ENCODE peak calls at places on chromosome 6, in five cellular contexts. One of them, this sample, is unnamed.
A peak's percentile ranks its signal among the peaks of the same experiment; 100 is the strongest.

GRCh38 chr6:38337819-38338465 is 301.8 kb downstream of the BTBD9 start:
- DNase-seq in SK-N-SH: no peak
- DNase-seq in HepG2: peak; percentile 33
- DNase-seq in GM12878: no peak
- DNase-seq in H1: no peak
- DNase-seq in this sample: no peak

GRCh38 chr6:11410539-11411307 is 126.8 kb upstream of the TMEM170B start:
- DNase-seq in HepG2: no peak
- DNase-seq in SK-N-SH: peak; percentile 56
- DNase-seq in GM12878: peak; percentile 69
- DNase-seq in H1: no peak
- DNase-seq in this sample: no peak

GRCh38 chr6:108468346-108468745 is 92.4 kb upstream of the FOXO3 start:
- DNase-seq in GM12878: no peak
- DNase-seq in HepG2: no peak
- DNase-seq in SK-N-SH: no peak
- DNase-seq in H1: no peak
- DNase-seq in this sample: no peak

GRCh38 chr6:150314230-150315188 is 54.3 kb upstream of the IYD start:
- DNase-seq in HepG2: no peak
- DNase-seq in SK-N-SH: no peak
- DNase-seq in GM12878: no peak
- DNase-seq in H1: no peak
- DNase-seq in this sample: no peak

GRCh38 chr6:157649311-157650260 is 173.5 kb upstream of the SNX9 start:
- DNase-seq in H1: no peak
- DNase-seq in GM12878: no peak
- DNase-seq in HepG2: no peak
- DNase-seq in SK-N-SH: peak; percentile 79
- DNase-seq in this sample: no peak

GRCh38 chr6:21636876-21637275 is 43.3 kb downstream of the SOX4 start:
- DNase-seq in H1: no peak
- DNase-seq in GM12878: no peak
- DNase-seq in HepG2: no peak
- DNase-seq in SK-N-SH: no peak
- DNase-seq in this sample: no peak

GRCh38 chr6:3336066-3336786 is 77.5 kb downstream of the PSMG4 start:
- DNase-seq in HepG2: no peak
- DNase-seq in GM12878: no peak
- DNase-seq in SK-N-SH: no peak
- DNase-seq in H1: no peak
- DNase-seq in this sample: no peak

GRCh38 chr6:25315778-25316177 is 36.6 kb downstream of the CARMIL1 start:
- DNase-seq in HepG2: no peak
- DNase-seq in H1: no peak
- DNase-seq in SK-N-SH: no peak
- DNase-seq in GM12878: no peak
- DNase-seq in this sample: no peak

GRCh38 chr6:89353702-89354392 is 1.3 kb upstream of the UBE2J1 start:
- DNase-seq in SK-N-SH: no peak
- DNase-seq in HepG2: peak; percentile 16
- DNase-seq in H1: no peak
- DNase-seq in GM12878: no peak
- DNase-seq in this sample: no peak

GRCh38 chr6:139161169-139161568 is 26.3 kb downstream of the HECA start:
- DNase-seq in H1: no peak
- DNase-seq in SK-N-SH: no peak
- DNase-seq in GM12878: no peak
- DNase-seq in HepG2: peak; percentile 5
- DNase-seq in this sample: no peak

GRCh38 chr6:106745824-106746610 is 116.6 kb downstream of the QRSL1 start:
- DNase-seq in H1: no peak
- DNase-seq in SK-N-SH: no peak
- DNase-seq in GM12878: no peak
- DNase-seq in HepG2: peak; percentile 35
- DNase-seq in this sample: no peak

GRCh38 chr6:143595256-143596036 is 82.3 kb upstream of the PHACTR2 start:
- DNase-seq in HepG2: no peak
- DNase-seq in H1: no peak
- DNase-seq in GM12878: no peak
- DNase-seq in SK-N-SH: no peak
- DNase-seq in this sample: no peak

GRCh38 chr6:143598466-143599080 is 79.2 kb upstream of the PHACTR2 start:
- DNase-seq in HepG2: no peak
- DNase-seq in H1: no peak
- DNase-seq in SK-N-SH: no peak
- DNase-seq in GM12878: no peak
- DNase-seq in this sample: no peak

GRCh38 chr6:143594647-143595046 is 83.1 kb upstream of the PHACTR2 start:
- DNase-seq in SK-N-SH: no peak
- DNase-seq in H1: no peak
- DNase-seq in GM12878: no peak
- DNase-seq in HepG2: no peak
- DNase-seq in this sample: no peak

GRCh38 chr6:143600821-143601220 is 76.9 kb upstream of the PHACTR2 start:
- DNase-seq in SK-N-SH: no peak
- DNase-seq in H1: no peak
- DNase-seq in HepG2: no peak
- DNase-seq in GM12878: no peak
- DNase-seq in this sample: no peak

DNA sequence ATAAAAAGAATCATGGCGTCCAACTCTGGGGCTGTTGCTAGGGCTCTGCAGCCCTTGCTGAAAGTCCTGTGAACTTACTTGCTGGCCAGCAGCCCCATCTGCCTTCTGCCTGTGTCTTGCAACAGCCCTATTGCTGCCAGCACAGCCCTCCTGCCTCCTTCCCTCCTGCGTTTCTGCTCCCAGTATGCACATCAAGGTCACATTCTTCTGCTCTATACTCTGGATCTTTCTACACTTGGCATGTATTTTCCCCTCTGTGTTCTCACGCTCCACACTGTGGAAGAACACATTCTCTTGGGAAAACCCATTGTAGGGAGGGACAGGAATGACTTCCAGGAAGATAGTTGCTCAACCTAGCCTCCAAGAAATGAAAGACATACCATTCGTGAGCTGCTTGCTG is 80.9 kb upstream of the PHACTR2 start:
- DNase-seq in H1: no peak
- DNase-seq in HepG2: no peak
- DNase-seq in GM12878: no peak
- DNase-seq in SK-N-SH: no peak
- DNase-seq in this sample: no peak
- TF ChIP-seq POLR2AphosphoS5 in H1: no peak
- TF ChIP-seq POLR2AphosphoS5 in HepG2: no peak
- TF ChIP-seq POLR2AphosphoS5 in GM12878: no peak
- TF ChIP-seq POLR2AphosphoS5 in SK-N-SH: no peak
- TF ChIP-seq POLR2AphosphoS5 in this sample: no peak

GRCh38 chr6:133432021-133432989 is 191.1 kb downstream of the EYA4 start:
- DNase-seq in HepG2: no peak
- DNase-seq in H1: no peak
- DNase-seq in SK-N-SH: no peak
- DNase-seq in GM12878: no peak
- DNase-seq in this sample: no peak

GRCh38 chr6:133435065-133435728 is 194.0 kb downstream of the EYA4 start:
- DNase-seq in H1: no peak
- DNase-seq in SK-N-SH: no peak
- DNase-seq in HepG2: no peak
- DNase-seq in GM12878: no peak
- DNase-seq in this sample: no peak

GRCh38 chr6:133441491-133441890 is 200.3 kb downstream of the EYA4 start:
- DNase-seq in GM12878: no peak
- DNase-seq in H1: no peak
- DNase-seq in HepG2: no peak
- DNase-seq in SK-N-SH: no peak
- DNase-seq in this sample: no peak

GRCh38 chr6:133431031-133431430 is 189.9 kb downstream of the EYA4 start:
- DNase-seq in GM12878: no peak
- DNase-seq in SK-N-SH: no peak
- DNase-seq in H1: no peak
- DNase-seq in HepG2: no peak
- DNase-seq in this sample: no peak

GRCh38 chr6:133436652-133437051 is 195.5 kb downstream of the EYA4 start:
- DNase-seq in GM12878: no peak
- DNase-seq in H1: no peak
- DNase-seq in HepG2: no peak
- DNase-seq in SK-N-SH: no peak
- DNase-seq in this sample: no peak
- TF ChIP-seq TAF1 in GM12878: no peak
- TF ChIP-seq TAF1 in H1: no peak
- TF ChIP-seq TAF1 in HepG2: no peak
- TF ChIP-seq TAF1 in SK-N-SH: no peak
- TF ChIP-seq TAF1 in this sample: no peak

DNA sequence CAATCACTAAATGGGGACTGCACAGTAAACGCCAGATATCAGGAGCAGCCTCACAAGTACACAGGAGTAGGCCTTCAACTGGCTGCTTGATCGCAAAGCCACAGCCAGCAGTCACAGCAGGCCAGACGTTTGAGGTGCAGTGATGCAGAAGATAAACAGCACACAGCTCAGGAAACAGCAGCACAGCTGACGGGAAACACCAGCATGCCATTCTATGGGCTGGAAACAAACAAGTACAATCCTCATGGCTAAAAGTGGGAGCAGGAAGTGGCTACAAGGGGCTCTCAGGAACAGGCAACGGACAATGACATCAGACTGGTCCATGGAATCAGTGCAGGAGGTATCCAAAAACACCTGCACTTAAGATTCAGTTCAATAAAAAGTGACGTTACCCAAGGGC is 111.0 kb downstream of the DTNBP1 start:
- DNase-seq in HepG2: no peak
- DNase-seq in SK-N-SH: peak; percentile 52
- DNase-seq in GM12878: no peak
- DNase-seq in H1: no peak
- DNase-seq in this sample: no peak
- TF ChIP-seq POLR2AphosphoS5 in HepG2: no peak
- TF ChIP-seq POLR2AphosphoS5 in SK-N-SH: no peak
- TF ChIP-seq POLR2AphosphoS5 in GM12878: no peak
- TF ChIP-seq POLR2AphosphoS5 in H1: no peak
- TF ChIP-seq POLR2AphosphoS5 in this sample: no peak

GRCh38 chr6:132931937-132932336 is 117.6 kb downstream of the RPS12 start:
- DNase-seq in H1: no peak
- DNase-seq in HepG2: no peak
- DNase-seq in GM12878: no peak
- DNase-seq in SK-N-SH: no peak
- DNase-seq in this sample: no peak
- TF ChIP-seq TAF1 in H1: no peak
- TF ChIP-seq TAF1 in HepG2: no peak
- TF ChIP-seq TAF1 in GM12878: no peak
- TF ChIP-seq TAF1 in SK-N-SH: no peak
- TF ChIP-seq TAF1 in this sample: no peak

GRCh38 chr6:30599625-30600324 is 17.3 kb downstream of the PPP1R10 start:
- DNase-seq in HepG2: no peak
- DNase-seq in GM12878: no peak
- DNase-seq in SK-N-SH: no peak
- DNase-seq in H1: no peak
- DNase-seq in this sample: no peak
- TF ChIP-seq POLR2AphosphoS5 in HepG2: peak; percentile 7
- TF ChIP-seq POLR2AphosphoS5 in GM12878: no peak
- TF ChIP-seq POLR2AphosphoS5 in SK-N-SH: no peak
- TF ChIP-seq POLR2AphosphoS5 in H1: peak; percentile 59
- TF ChIP-seq POLR2AphosphoS5 in this sample: no peak

DNA sequence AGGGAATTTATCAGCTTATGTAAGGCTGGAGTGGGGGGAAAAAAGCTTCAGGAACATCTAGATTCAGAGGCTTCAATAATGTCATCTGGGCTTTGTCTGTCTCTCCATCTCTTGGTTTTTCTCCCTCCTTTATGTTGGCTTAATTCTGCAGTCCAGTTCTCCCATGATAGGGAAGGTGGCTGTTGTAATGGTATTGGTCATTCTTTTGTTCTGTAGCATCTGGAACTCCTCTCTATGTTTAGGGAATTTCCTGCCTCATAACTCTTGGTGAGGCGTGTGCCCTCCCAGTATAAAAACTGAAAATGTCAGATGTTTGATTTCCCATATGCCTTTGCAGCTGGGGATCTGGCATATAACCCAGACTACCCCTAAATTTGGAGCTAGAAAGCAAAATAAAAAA is 125.2 kb upstream of the COL21A1 start:
- DNase-seq in HepG2: no peak
- DNase-seq in SK-N-SH: no peak
- DNase-seq in H1: no peak
- DNase-seq in GM12878: no peak
- DNase-seq in this sample: no peak
- TF ChIP-seq TAF1 in HepG2: no peak
- TF ChIP-seq TAF1 in SK-N-SH: no peak
- TF ChIP-seq TAF1 in H1: no peak
- TF ChIP-seq TAF1 in GM12878: no peak
- TF ChIP-seq TAF1 in this sample: no peak

This sample was measured in GM12892.